ENCODE peak calls at places on chromosomes 16 and 17, in four cellular contexts. R is GM12878, N is K562, T is HepG2. Z is an unnamed sample.

GRCh38 chr17:58345500-58345899 is 6.5 kb downstream of the SUPT4H1 start:
- DNase-seq in N (no peak), T (no peak), R (no peak), Z (no peak)

GRCh38 chr16:61909074-61909473 is 127.2 kb downstream of the CDH8 start:
- DNase-seq in R (no peak), N (no peak), T (no peak), Z (no peak)

GRCh38 chr16:48687421-48688038 is 77.5 kb upstream of the N4BP1 start:
- DNase-seq in R (peak; percentile 13), N (peak; percentile 74), T (peak; percentile 84), Z (peak; percentile 75)

GRCh38 chr17:83110755-83111154 is 31.3 kb downstream of the METRNL start:
- DNase-seq in R (no peak), T (no peak), N (no peak), Z (no peak)

GRCh38 chr16:85715169-85716015 is 26.6 kb upstream of the GINS2 start:
- DNase-seq in T (no peak), N (no peak), R (no peak), Z (no peak)

GRCh38 chr17:35546489-35546888 is 9.0 kb upstream of the SLFN12L start:
- DNase-seq in T (no peak), R (no peak), N (no peak), Z (no peak)

GRCh38 chr16:31177136-31177535 is 2.8 kb upstream of the FUS start:
- DNase-seq in R (no peak), N (no peak), T (no peak), Z (no peak)

GRCh38 chr16:49085689-49086088 is 195.9 kb downstream of the CBLN1 start:
- DNase-seq in N (no peak), R (no peak), T (no peak), Z (no peak)

GRCh38 chr17:48024149-48025039 is 13.2 kb downstream of the COPZ2 start:
- DNase-seq in T (no peak), R (no peak), N (peak; percentile 29), Z (no peak)

GRCh38 chr17:76273435-76273921 is 8.3 kb downstream of the UBALD2 start:
- DNase-seq in R (no peak), T (no peak), N (no peak), Z (no peak)

GRCh38 chr16:84661418-84662060 is 13.2 kb downstream of the KLHL36 start:
- DNase-seq in N (no peak), R (no peak), T (no peak), Z (no peak)

GRCh38 chr16:51161440-51162195 is 10.5 kb upstream of the SALL1 start:
- DNase-seq in N (no peak), R (no peak), T (no peak), Z (no peak)

GRCh38 chr16:31007684-31008083 is 2.8 kb downstream of the STX1B start:
- DNase-seq in R (no peak), T (no peak), N (no peak), Z (no peak)

GRCh38 chr16:68367034-68367433 is 56.2 kb downstream of the PRMT7 start:
- DNase-seq in N (peak; percentile 71), R (no peak), T (peak; percentile 53), Z (peak; percentile 70)

GRCh38 chr17:21814776-21815175 is 122.5 kb downstream of the KCNJ18 start:
- DNase-seq in N (peak; percentile 1), R (no peak), T (no peak), Z (no peak)

GRCh38 chr16:35881654-35882053 is 2422.2 kb downstream of the TP53TG3F start:
- DNase-seq in T (no peak), R (no peak), N (no peak), Z (no peak)

GRCh38 chr17:49588726-49589555 is 13.3 kb downstream of the NXPH3 start:
- DNase-seq in T (no peak), N (no peak), R (no peak), Z (no peak)

GRCh38 chr16:85588562-85589503 is 24.3 kb upstream of the GSE1 start:
- DNase-seq in N (peak; percentile 75), R (no peak), T (no peak), Z (no peak)

GRCh38 chr16:89909777-89910716 is 8.6 kb upstream of the MC1R start:
- DNase-seq in T (peak; percentile 60), N (peak; percentile 71), R (no peak), Z (peak; percentile 84)

GRCh38 chr17:38600906-38601305 is 4.8 kb downstream of the SRCIN1 start:
- DNase-seq in N (peak; percentile 53), R (no peak), T (no peak), Z (no peak)

GRCh38 chr17:43978078-43978477 is 24.3 kb upstream of the PYY start:
- DNase-seq in R (no peak), N (no peak), T (no peak), Z (no peak)

GRCh38 chr17:34862384-34862783 is 98.9 kb downstream of the CCT6B start:
- DNase-seq in R (no peak), N (no peak), T (no peak), Z (no peak)

GRCh38 chr16:17784073-17784472 is 313.3 kb upstream of the XYLT1 start:
- DNase-seq in N (peak; percentile 27), R (no peak), T (peak; percentile 21), Z (peak; percentile 10)

GRCh38 chr16:80899804-80900592 is 95.6 kb upstream of the CDYL2 start:
- DNase-seq in R (no peak), N (no peak), T (peak; percentile 52), Z (no peak)

GRCh38 chr17:72556944-72557826 is 436.4 kb downstream of the SOX9 start:
- DNase-seq in R (no peak), T (peak; percentile 81), N (peak; percentile 76), Z (peak; percentile 87)

GRCh38 chr17:75468779-75469373 is 12.4 kb downstream of the TMEM94 start:
- DNase-seq in T (no peak), N (no peak), R (no peak), Z (no peak)

GRCh38 chr17:30805944-30806456 is 18.5 kb downstream of the CRLF3 start:
- DNase-seq in T (no peak), R (no peak), N (no peak), Z (no peak)

GRCh38 chr17:56173958-56174357 is 20.7 kb downstream of the ANKFN1 start:
- DNase-seq in T (no peak), N (no peak), R (no peak), Z (no peak)

GRCh38 chr17:32161029-32161428 is 18.7 kb downstream of the RHOT1 start:
- DNase-seq in R (no peak), N (no peak), T (no peak), Z (no peak)

GRCh38 chr16:49127103-49127502 is 154.5 kb downstream of the CBLN1 start:
- DNase-seq in R (no peak), N (peak; percentile 22), T (no peak), Z (no peak)

GRCh38 chr17:49195746-49196145 is 14.6 kb downstream of the GNGT2 start:
- DNase-seq in R (no peak), T (no peak), N (no peak), Z (no peak)

GRCh38 chr17:57566724-57567123 is 178.4 kb downstream of the CCDC182 start:
- DNase-seq in N (no peak), R (no peak), T (no peak), Z (no peak)

GRCh38 chr16:50153648-50154368 is 702 bp downstream of the TENT4B start:
- DNase-seq in N (peak; percentile 44), T (no peak), R (no peak), Z (peak; percentile 30)

GRCh38 chr16:75109732-75110243 is 6.8 kb downstream of the LDHD start:
- DNase-seq in T (no peak), R (no peak), N (no peak), Z (no peak)

GRCh38 chr16:426115-426905 is 861 bp downstream of the RAB11FIP3 start:
- DNase-seq in N (peak; percentile 37), T (no peak), R (no peak), Z (no peak)

GRCh38 chr17:9218068-9218635 is 196.8 kb downstream of the NTN1 start:
- DNase-seq in T (no peak), N (no peak), R (no peak), Z (no peak)

GRCh38 chr17:9215465-9215864 is 194.2 kb downstream of the NTN1 start:
- DNase-seq in N (no peak), R (no peak), T (no peak), Z (no peak)

GRCh38 chr17:9219631-9220415 is 198.5 kb downstream of the NTN1 start:
- DNase-seq in T (no peak), N (no peak), R (no peak), Z (no peak)

GRCh38 chr17:9218911-9219310 is 197.6 kb downstream of the NTN1 start:
- DNase-seq in R (no peak), N (no peak), T (no peak), Z (no peak)

GRCh38 chr17:9217151-9218067 is 196.1 kb downstream of the NTN1 start:
- DNase-seq in N (no peak), T (peak; percentile 18), R (no peak), Z (no peak)
- TF ChIP-seq FOXK2 in N (no peak), T (no peak), R (no peak), Z (no peak)

GRCh38 chr17:27989046-27989445 is 53.4 kb upstream of the NLK start:
- DNase-seq in T (no peak), N (no peak), R (no peak), Z (no peak)
- TF ChIP-seq FOXM1 in T (no peak), N (no peak), R (no peak), Z (no peak)

GRCh38 chr16:88634994-88635670 is 3.2 kb upstream of the IL17C start:
- DNase-seq in T (no peak), R (no peak), N (no peak), Z (no peak)

GRCh38 chr16:88633684-88634140 is 4.7 kb upstream of the IL17C start:
- DNase-seq in T (peak; percentile 63), N (peak; percentile 61), R (peak; percentile 55), Z (no peak)

GRCh38 chr16:88635671-88636070 is 2.7 kb upstream of the IL17C start:
- DNase-seq in T (no peak), R (no peak), N (no peak), Z (no peak)

GRCh38 chr16:88632587-88632930 is 5.8 kb upstream of the IL17C start:
- DNase-seq in T (no peak), N (no peak), R (no peak), Z (no peak)

DNA sequence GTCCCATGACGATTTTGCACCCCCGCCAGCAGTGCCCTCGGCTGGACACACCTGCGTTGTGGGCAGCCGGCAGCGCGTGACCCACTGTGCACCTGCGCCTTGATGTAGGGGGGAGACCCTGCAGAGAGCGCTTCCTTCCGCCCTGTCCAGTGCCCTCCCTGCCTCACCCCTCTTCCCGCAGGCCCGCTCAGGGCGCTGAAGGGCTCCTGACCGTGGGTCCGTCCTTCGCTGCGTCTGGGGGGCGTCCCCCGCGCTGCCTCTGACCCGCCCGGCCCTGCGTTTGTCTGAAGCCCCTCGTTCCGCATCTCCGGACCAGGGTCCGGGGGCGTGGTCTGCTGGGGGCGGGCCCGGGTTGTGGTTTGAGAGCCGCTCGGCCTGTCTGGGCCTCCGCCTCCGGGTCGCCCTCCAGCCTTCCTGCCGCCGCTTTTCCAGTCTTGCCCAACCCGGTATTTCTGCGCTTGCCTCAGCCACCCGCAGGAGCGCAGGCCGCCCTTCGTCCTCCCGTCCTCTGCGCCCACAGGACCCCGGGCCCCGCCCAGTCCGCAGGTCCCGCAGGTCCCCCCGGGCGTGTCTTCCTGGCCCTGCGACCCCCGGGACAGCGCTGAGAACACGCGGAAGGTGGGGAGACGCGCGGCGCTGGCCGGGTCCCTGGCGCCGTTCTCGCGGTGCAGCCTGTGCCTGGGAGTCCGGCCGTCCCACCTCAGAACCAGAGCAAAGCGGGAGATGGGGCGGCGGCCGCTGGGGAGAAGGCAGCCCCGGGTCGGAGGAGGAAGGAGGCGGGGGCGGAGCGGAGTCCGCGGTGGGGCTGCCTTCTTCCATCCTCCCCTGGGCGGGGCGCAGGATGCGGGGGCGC is 4.0 kb upstream of the IL17C start:
- DNase-seq in R (peak; percentile 45), N (peak; percentile 97), T (no peak), Z (no peak)
- TF ChIP-seq FOXK2 in R (no peak), N (no peak), T (no peak), Z (no peak)

GRCh38 chr17:4247361-4247980 is 16.3 kb downstream of the ANKFY1 start:
- DNase-seq in R (no peak), N (no peak), T (no peak), Z (no peak)
- TF ChIP-seq FOXM1 in R (no peak), N (no peak), T (no peak), Z (no peak)